ENCODE peak calls at places on chromosomes 7 and 10, in six cellular contexts. One of them, this sample, is unnamed.

GRCh38 chr10:86356306-86356705 is 10.3 kb downstream of the GRID1 start:
- DNase-seq in HuH-7: no peak
- DNase-seq in neuronal stem cell: no peak
- DNase-seq in T-cell: no peak
- DNase-seq in nephron progenitor cell: no peak
- DNase-seq in GM19239: no peak
- DNase-seq in this sample: no peak

GRCh38 chr10:114492351-114493037 is 88.2 kb upstream of the AFAP1L2 start:
- DNase-seq in neuronal stem cell: no peak
- DNase-seq in GM19239: no peak
- DNase-seq in nephron progenitor cell: no peak
- DNase-seq in T-cell: peak
- DNase-seq in HuH-7: no peak
- DNase-seq in this sample: no peak

GRCh38 chr7:127813991-127814556 is 162.1 kb downstream of the SND1 start:
- DNase-seq in nephron progenitor cell: no peak
- DNase-seq in neuronal stem cell: no peak
- DNase-seq in T-cell: no peak
- DNase-seq in HuH-7: no peak
- DNase-seq in GM19239: no peak
- DNase-seq in this sample: peak

GRCh38 chr10:49394933-49395740 is 752 bp downstream of the DRGX start:
- DNase-seq in nephron progenitor cell: peak
- DNase-seq in GM19239: no peak
- DNase-seq in HuH-7: no peak
- DNase-seq in neuronal stem cell: peak
- DNase-seq in T-cell: no peak
- DNase-seq in this sample: no peak

GRCh38 chr7:114269714-114270113 is 144.9 kb upstream of the FOXP2 start:
- DNase-seq in neuronal stem cell: no peak
- DNase-seq in GM19239: no peak
- DNase-seq in HuH-7: no peak
- DNase-seq in T-cell: no peak
- DNase-seq in nephron progenitor cell: no peak
- DNase-seq in this sample: no peak

GRCh38 chr7:141930211-141930610 is 14.0 kb downstream of the OR9A4 start:
- DNase-seq in neuronal stem cell: no peak
- DNase-seq in HuH-7: no peak
- DNase-seq in GM19239: no peak
- DNase-seq in nephron progenitor cell: no peak
- DNase-seq in T-cell: no peak
- DNase-seq in this sample: no peak

GRCh38 chr7:151104411-151105235 is 18.3 kb downstream of the AGAP3 start:
- DNase-seq in nephron progenitor cell: no peak
- DNase-seq in HuH-7: no peak
- DNase-seq in GM19239: no peak
- DNase-seq in T-cell: no peak
- DNase-seq in neuronal stem cell: no peak
- DNase-seq in this sample: peak

GRCh38 chr10:66746711-66747110 is 179.1 kb upstream of the LRRTM3 start:
- DNase-seq in T-cell: no peak
- DNase-seq in GM19239: no peak
- DNase-seq in neuronal stem cell: no peak
- DNase-seq in nephron progenitor cell: no peak
- DNase-seq in HuH-7: no peak
- DNase-seq in this sample: no peak

GRCh38 chr7:138350701-138351357 is 109.2 kb upstream of the TRIM24 start:
- DNase-seq in neuronal stem cell: no peak
- DNase-seq in nephron progenitor cell: no peak
- DNase-seq in GM19239: no peak
- DNase-seq in T-cell: no peak
- DNase-seq in HuH-7: no peak
- DNase-seq in this sample: no peak

GRCh38 chr7:154503962-154504550 is 451.9 kb downstream of the DPP6 start:
- DNase-seq in neuronal stem cell: peak
- DNase-seq in GM19239: no peak
- DNase-seq in nephron progenitor cell: peak
- DNase-seq in T-cell: no peak
- DNase-seq in HuH-7: no peak
- DNase-seq in this sample: peak

GRCh38 chr7:1819258-1819841 is 149.3 kb downstream of the ELFN1 start:
- DNase-seq in T-cell: peak
- DNase-seq in GM19239: no peak
- DNase-seq in HuH-7: no peak
- DNase-seq in neuronal stem cell: no peak
- DNase-seq in nephron progenitor cell: no peak
- DNase-seq in this sample: no peak

GRCh38 chr10:108817572-108817971 is 1105.7 kb downstream of the XPNPEP1 start:
- DNase-seq in T-cell: no peak
- DNase-seq in nephron progenitor cell: no peak
- DNase-seq in neuronal stem cell: no peak
- DNase-seq in GM19239: no peak
- DNase-seq in HuH-7: no peak
- DNase-seq in this sample: no peak

GRCh38 chr10:38143587-38143986 is 49.5 kb downstream of the ZNF37A start:
- DNase-seq in neuronal stem cell: no peak
- DNase-seq in nephron progenitor cell: no peak
- DNase-seq in GM19239: no peak
- DNase-seq in HuH-7: no peak
- DNase-seq in T-cell: no peak
- DNase-seq in this sample: peak

GRCh38 chr10:102835007-102835482 is 2.2 kb downstream of the CYP17A1 start:
- DNase-seq in HuH-7: peak
- DNase-seq in nephron progenitor cell: peak
- DNase-seq in T-cell: peak
- DNase-seq in neuronal stem cell: peak
- DNase-seq in GM19239: peak
- DNase-seq in this sample: peak

GRCh38 chr10:29039659-29040309 is 249.1 kb upstream of the LYZL1 start:
- DNase-seq in GM19239: no peak
- DNase-seq in T-cell: no peak
- DNase-seq in neuronal stem cell: no peak
- DNase-seq in nephron progenitor cell: no peak
- DNase-seq in HuH-7: no peak
- DNase-seq in this sample: peak

GRCh38 chr7:66460921-66461361 is 167.7 kb upstream of the KCTD7 start:
- DNase-seq in neuronal stem cell: no peak
- DNase-seq in HuH-7: no peak
- DNase-seq in T-cell: no peak
- DNase-seq in GM19239: no peak
- DNase-seq in nephron progenitor cell: no peak
- DNase-seq in this sample: no peak

GRCh38 chr10:124403548-124403947 is 15.2 kb downstream of the OAT start:
- DNase-seq in neuronal stem cell: peak
- DNase-seq in HuH-7: peak
- DNase-seq in nephron progenitor cell: peak
- DNase-seq in GM19239: peak
- DNase-seq in T-cell: peak
- DNase-seq in this sample: peak

GRCh38 chr10:490891-491571 is 198.4 kb downstream of the DIP2C start:
- DNase-seq in HuH-7: no peak
- DNase-seq in T-cell: no peak
- DNase-seq in neuronal stem cell: no peak
- DNase-seq in nephron progenitor cell: no peak
- DNase-seq in GM19239: no peak
- DNase-seq in this sample: peak

GRCh38 chr10:95447733-95448132 is 113.4 kb downstream of the SORBS1 start:
- DNase-seq in T-cell: no peak
- DNase-seq in neuronal stem cell: no peak
- DNase-seq in HuH-7: no peak
- DNase-seq in GM19239: no peak
- DNase-seq in nephron progenitor cell: no peak
- DNase-seq in this sample: no peak

GRCh38 chr10:124917168-124917938 is 24.6 kb upstream of the ZRANB1 start:
- DNase-seq in GM19239: peak
- DNase-seq in T-cell: peak
- DNase-seq in neuronal stem cell: peak
- DNase-seq in nephron progenitor cell: peak
- DNase-seq in HuH-7: peak
- DNase-seq in this sample: peak

GRCh38 chr10:49058341-49059255 is 56.7 kb downstream of the VSTM4 start:
- DNase-seq in nephron progenitor cell: no peak
- DNase-seq in GM19239: no peak
- DNase-seq in T-cell: no peak
- DNase-seq in HuH-7: no peak
- DNase-seq in neuronal stem cell: no peak
- DNase-seq in this sample: peak

GRCh38 chr7:141986923-141987322 is 8.8 kb upstream of the MGAM start:
- DNase-seq in T-cell: no peak
- DNase-seq in neuronal stem cell: no peak
- DNase-seq in nephron progenitor cell: no peak
- DNase-seq in GM19239: no peak
- DNase-seq in HuH-7: no peak
- DNase-seq in this sample: no peak

GRCh38 chr7:88146611-88147010 is 73.2 kb downstream of the SRI start:
- DNase-seq in neuronal stem cell: no peak
- DNase-seq in HuH-7: no peak
- DNase-seq in T-cell: no peak
- DNase-seq in GM19239: no peak
- DNase-seq in nephron progenitor cell: no peak
- DNase-seq in this sample: no peak

GRCh38 chr10:94111367-94111766 is 117.6 kb downstream of the PLCE1 start:
- DNase-seq in HuH-7: no peak
- DNase-seq in GM19239: no peak
- DNase-seq in neuronal stem cell: no peak
- DNase-seq in nephron progenitor cell: no peak
- DNase-seq in T-cell: no peak
- DNase-seq in this sample: no peak

This sample was measured in fibroblast of villous mesenchyme.